ENCODE peak calls at places on chromosome 6, in four cellular contexts. O is K562, P is upper lobe of left lung, R is stomach. W is an unnamed sample.

GRCh38 chr6:111565316-111566221 is 40.1 kb downstream of the TRAF3IP2 start:
- DNase-seq in O (no peak), P (no peak), R (no peak), W (no peak)

GRCh38 chr6:12483712-12484111 is 193.6 kb downstream of the EDN1 start:
- DNase-seq in O (no peak), P (no peak), R (no peak), W (no peak)

GRCh38 chr6:7107578-7108195 is at the start of gene RREB1:
- DNase-seq in O (peak; percentile 94), P (peak; percentile 92), R (peak; percentile 57), W (no peak)

GRCh38 chr6:139483082-139483481 is 108.6 kb upstream of the CITED2 start:
- DNase-seq in O (no peak), P (no peak), R (no peak), W (no peak)

GRCh38 chr6:77180367-77180766 is 282.9 kb downstream of the HTR1B start:
- DNase-seq in O (no peak), P (no peak), R (no peak), W (no peak)

GRCh38 chr6:38650207-38650752 is 10.6 kb upstream of the BTBD9 start:
- DNase-seq in O (no peak), P (no peak), R (no peak), W (no peak)

GRCh38 chr6:106516629-106517028 is 112.7 kb downstream of the RTN4IP1 start:
- DNase-seq in O (no peak), P (no peak), R (no peak), W (no peak)

GRCh38 chr6:50271266-50271665 is 221.5 kb upstream of the DEFB112 start:
- DNase-seq in O (no peak), P (no peak), R (no peak), W (no peak)

GRCh38 chr6:13814938-13815575 is 700 bp upstream of the MCUR1 start:
- DNase-seq in O (peak; percentile 37), P (no peak), R (no peak), W (no peak)

GRCh38 chr6:136784271-136784664 is 8.0 kb downstream of the MAP3K5 start:
- DNase-seq in O (no peak), P (no peak), R (no peak), W (no peak)

GRCh38 chr6:136783021-136783420 is 9.3 kb downstream of the MAP3K5 start:
- DNase-seq in O (no peak), P (no peak), R (no peak), W (no peak)

GRCh38 chr6:136782021-136782770 is 10.1 kb downstream of the MAP3K5 start:
- DNase-seq in O (no peak), P (no peak), R (no peak), W (no peak)

GRCh38 chr6:136784910-136785746 is 7.1 kb downstream of the MAP3K5 start:
- DNase-seq in O (no peak), P (no peak), R (peak; percentile 61), W (no peak)

GRCh38 chr6:136783495-136784270 is 8.6 kb downstream of the MAP3K5 start:
- DNase-seq in O (peak; percentile 38), P (no peak), R (no peak), W (no peak)
- H3K4me1 ChIP-seq in O (peaks cover 44% of the 10 kb centered on the region), P (peaks cover 79% of the 10 kb centered on the region), R (peaks cover 99% of the 10 kb centered on the region), W (peaks cover 67% of the 10 kb centered on the region)

DNA sequence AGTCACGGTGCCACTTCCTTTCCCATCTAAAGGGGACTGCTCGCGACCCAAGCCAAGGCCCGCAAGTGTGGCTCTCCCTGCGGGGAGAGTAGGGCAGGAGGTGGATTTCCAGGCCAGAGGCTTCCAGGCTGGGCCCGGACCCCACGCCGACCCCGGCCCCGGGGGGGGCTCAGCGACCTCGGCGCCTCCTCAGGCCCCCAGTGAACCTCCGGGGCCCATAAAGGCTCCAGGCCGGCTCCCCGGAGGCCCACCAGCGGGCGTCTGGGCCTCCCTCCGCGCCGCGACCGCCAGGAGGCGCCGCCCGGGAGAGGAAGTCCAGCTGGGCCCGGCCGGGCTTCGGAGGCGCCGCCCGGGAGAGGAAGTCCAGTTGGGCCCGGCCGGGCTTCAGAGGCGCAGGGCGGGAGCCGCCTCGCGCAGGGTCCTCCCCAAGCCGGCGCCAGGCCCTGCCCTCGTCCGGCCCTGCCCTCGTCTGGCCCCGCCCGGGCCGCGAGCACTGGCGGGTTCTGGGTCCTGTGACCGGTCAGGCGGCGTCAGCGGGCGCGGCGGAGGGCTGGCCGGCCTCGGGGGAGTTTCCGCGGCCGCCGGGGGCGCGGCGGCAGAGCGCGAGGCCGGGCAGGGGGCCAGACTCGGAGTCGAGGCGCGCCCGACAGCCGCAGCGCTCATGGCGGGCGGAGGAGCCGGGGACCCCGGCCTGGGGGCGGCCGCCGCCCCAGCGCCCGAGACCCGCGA is at the start of gene RAB32:
- DNase-seq in O (peak; percentile 90), P (peak; percentile 99), R (peak; percentile 94), W (no peak)
- TF ChIP-seq POLR2AphosphoS5 in O (no peak), P (peak; percentile 65), R (peak; percentile 63), W (no peak)

GRCh38 chr6:3911130-3911529 is 62.0 kb downstream of the FAM50B start:
- DNase-seq in O (no peak), P (no peak), R (no peak), W (no peak)
- H3K4me3 ChIP-seq in O (no peak overlapping the region), P (no peak overlapping the region), R (no peak overlapping the region), W (no peak overlapping the region)

GRCh38 chr6:138226701-138227315 is 8.5 kb upstream of the PBOV1 start:
- DNase-seq in O (no peak), P (no peak), R (no peak), W (no peak)
- H3K4me1 ChIP-seq in O (no peaks in the 10 kb centered on the region), P (peaks cover 12% of the 10 kb centered on the region), R (peaks cover 42% of the 10 kb centered on the region), W (no peaks in the 10 kb centered on the region)

GRCh38 chr6:73858376-73858775 is 162.4 kb downstream of the CD109 start:
- DNase-seq in O (no peak), P (no peak), R (no peak), W (no peak)

GRCh38 chr6:73860303-73860702 is 164.3 kb downstream of the CD109 start:
- DNase-seq in O (no peak), P (no peak), R (no peak), W (no peak)

GRCh38 chr6:73857341-73857890 is 161.4 kb downstream of the CD109 start:
- DNase-seq in O (no peak), P (no peak), R (no peak), W (no peak)

GRCh38 chr6:73854998-73855718 is 159.2 kb downstream of the CD109 start:
- DNase-seq in O (peak; percentile 29), P (no peak), R (no peak), W (no peak)
- TF ChIP-seq POLR2AphosphoS5 in O (no peak), P (no peak), R (no peak), W (peak; percentile 16)

GRCh38 chr6:158818580-158819212 is 472 bp downstream of the EZR start:
- DNase-seq in O (peak; percentile 63), P (peak; percentile 93), R (peak; percentile 74), W (no peak)

GRCh38 chr6:158817298-158818007 is 1.7 kb downstream of the EZR start:
- DNase-seq in O (peak; percentile 90), P (no peak), R (peak; percentile 83), W (no peak)

GRCh38 chr6:158818008-158818579 is 1.1 kb downstream of the EZR start:
- DNase-seq in O (peak; percentile 87), P (peak; percentile 97), R (peak; percentile 89), W (no peak)

GRCh38 chr6:158819213-158819976 is at the start of gene EZR:
- DNase-seq in O (peak; percentile 96), P (peak; percentile 96), R (peak; percentile 86), W (no peak)

GRCh38 chr6:158819977-158820632 is 937 bp upstream of the EZR start:
- DNase-seq in O (peak; percentile 56), P (no peak), R (no peak), W (no peak)
- H3K4me3 ChIP-seq in O (no peak overlapping the region), P (no peak overlapping the region), R (no peak overlapping the region), W (no peak overlapping the region)

GRCh38 chr6:44054635-44055559 is 72.4 kb downstream of the MRPL14 start:
- DNase-seq in O (no peak), P (no peak), R (no peak), W (no peak)
- H3K4me1 ChIP-seq in O (peaks cover 73% of the 10 kb centered on the region), P (peaks cover 39% of the 10 kb centered on the region), R (peaks cover 61% of the 10 kb centered on the region), W (peaks cover 67% of the 10 kb centered on the region)